ENCODE peak calls at places on chromosome 20, in eight cellular contexts. Q is PC-9, G is SK-N-SH, E is A549, J is hepatocyte, H is HepG2, Y is PC-3, R is neuronal stem cell. A is an unnamed sample.

GRCh38 chr20:34675993-34676641 is 775 bp downstream of the PIGU start:
- DNase-seq in Q (no peak), G (no peak), E (no peak), J (no peak), H (no peak), Y (no peak), R (no peak), A (no peak)

GRCh38 chr20:54015496-54015895 is 54.9 kb downstream of the BCAS1 start:
- DNase-seq in Q (no peak), G (peak; percentile 24), E (no peak), J (no peak), H (no peak), Y (no peak), R (no peak), A (no peak)

GRCh38 chr20:48339147-48339985 is 488.4 kb downstream of the PREX1 start:
- DNase-seq in Q (peak; percentile 47), G (no peak), E (no peak), J (peak; percentile 55), H (no peak), Y (peak; percentile 80), R (no peak), A (peak; percentile 22)

GRCh38 chr20:40908311-40908710 is 120.3 kb upstream of the TOP1 start:
- DNase-seq in Q (no peak), G (no peak), E (no peak), J (no peak), H (no peak), Y (no peak), R (no peak), A (no peak)

GRCh38 chr20:32564921-32565734 is 20.0 kb downstream of the NOL4L start:
- DNase-seq in Q (no peak), G (peak; percentile 73), E (no peak), J (no peak), H (no peak), Y (no peak), R (no peak), A (peak; percentile 72)

GRCh38 chr20:25076731-25077609 is 5.0 kb downstream of the VSX1 start:
- DNase-seq in Q (peak; percentile 93), G (peak; percentile 48), E (peak; percentile 80), J (no peak), H (peak; percentile 82), Y (peak; percentile 88), R (no peak), A (no peak)

GRCh38 chr20:52493177-52493711 is 301.7 kb upstream of the ZFP64 start:
- DNase-seq in Q (no peak), G (no peak), E (no peak), J (peak; percentile 19), H (no peak), Y (no peak), R (no peak), A (peak; percentile 87)

GRCh38 chr20:17806739-17807441 is 107.1 kb downstream of the BANF2 start:
- DNase-seq in Q (no peak), G (peak; percentile 66), E (no peak), J (peak; percentile 72), H (no peak), Y (no peak), R (no peak), A (no peak)

GRCh38 chr20:60630609-60631008 is 621.5 kb upstream of the CDH4 start:
- DNase-seq in Q (no peak), G (no peak), E (no peak), J (no peak), H (no peak), Y (no peak), R (peak; percentile 56), A (no peak)

GRCh38 chr20:53580376-53581111 is 13.1 kb downstream of the ZNF217 start:
- DNase-seq in Q (no peak), G (no peak), E (no peak), J (no peak), H (no peak), Y (peak; percentile 70), R (no peak), A (no peak)

GRCh38 chr20:53606364-53606985 is 12.8 kb upstream of the ZNF217 start:
- DNase-seq in Q (no peak), G (no peak), E (no peak), J (no peak), H (peak; percentile 50), Y (peak; percentile 83), R (no peak), A (peak; percentile 41)

GRCh38 chr20:45775411-45775810 is 16.3 kb downstream of the WFDC3 start:
- DNase-seq in Q (no peak), G (no peak), E (no peak), J (no peak), H (no peak), Y (no peak), R (no peak), A (no peak)

GRCh38 chr20:18527339-18527738 is 19.6 kb downstream of the SEC23B start:
- DNase-seq in Q (no peak), G (no peak), E (no peak), J (no peak), H (no peak), Y (no peak), R (no peak), A (no peak)

GRCh38 chr20:47857142-47857993 is 72.1 kb upstream of the SULF2 start:
- DNase-seq in Q (peak; percentile 90), G (no peak), E (no peak), J (peak; percentile 51), H (peak; percentile 26), Y (no peak), R (no peak), A (peak; percentile 60)

GRCh38 chr20:59455392-59456341 is 148.7 kb upstream of the PHACTR3 start:
- DNase-seq in Q (peak; percentile 9), G (peak; percentile 77), E (peak; percentile 33), J (peak; percentile 53), H (no peak), Y (peak; percentile 48), R (peak; percentile 52), A (no peak)

GRCh38 chr20:59084041-59084841 is 41.7 kb upstream of the PRELID3B start:
- DNase-seq in Q (no peak), G (no peak), E (no peak), J (no peak), H (no peak), Y (no peak), R (no peak), A (no peak)

GRCh38 chr20:52037370-52037769 is 154.2 kb downstream of the ZFP64 start:
- DNase-seq in Q (no peak), G (no peak), E (no peak), J (no peak), H (no peak), Y (no peak), R (no peak), A (no peak)

GRCh38 chr20:4787825-4788224 is 66.1 kb downstream of the PRND start:
- DNase-seq in Q (no peak), G (no peak), E (no peak), J (no peak), H (no peak), Y (no peak), R (no peak), A (no peak)

GRCh38 chr20:50151034-50151743 is 2.3 kb downstream of the PEDS1 start:
- DNase-seq in Q (peak; percentile 61), G (no peak), E (no peak), J (no peak), H (no peak), Y (peak; percentile 85), R (no peak), A (peak; percentile 38)

GRCh38 chr20:50727792-50728485 is 3.4 kb upstream of the PARD6B start:
- DNase-seq in Q (no peak), G (no peak), E (peak; percentile 60), J (no peak), H (peak; percentile 85), Y (no peak), R (no peak), A (no peak)

GRCh38 chr20:43948455-43948854 is 33.8 kb downstream of the TOX2 start:
- DNase-seq in Q (no peak), G (peak; percentile 57), E (no peak), J (no peak), H (no peak), Y (no peak), R (no peak), A (no peak)

GRCh38 chr20:58695084-58695722 is 2.6 kb downstream of the NPEPL1 start:
- DNase-seq in Q (no peak), G (no peak), E (no peak), J (no peak), H (no peak), Y (no peak), R (no peak), A (no peak)

GRCh38 chr20:40506567-40506966 is 182.5 kb downstream of the MAFB start:
- DNase-seq in Q (peak; percentile 37), G (no peak), E (peak; percentile 60), J (peak; percentile 72), H (peak; percentile 37), Y (peak; percentile 32), R (no peak), A (peak; percentile 97)

DNA sequence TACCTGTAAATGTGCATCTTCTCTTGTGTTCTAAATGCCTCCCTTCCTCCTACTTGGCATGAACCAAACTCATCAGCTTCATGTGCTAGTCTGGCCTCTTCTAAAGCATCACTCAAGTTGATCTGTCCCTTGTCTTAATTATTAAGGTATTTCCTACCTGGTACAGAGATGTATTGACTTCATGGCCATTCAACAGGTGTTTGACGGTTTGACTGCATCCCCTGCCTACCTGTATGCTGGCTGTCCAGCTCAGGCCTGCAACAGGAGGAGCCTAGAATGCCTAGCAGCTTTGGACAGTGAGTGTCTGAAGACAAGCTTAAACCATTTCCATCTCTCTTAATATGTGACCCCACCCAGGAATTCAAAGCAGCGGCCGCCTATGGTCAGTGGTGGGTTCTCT is 24.6 kb downstream of the RIN2 start:
- DNase-seq in Q (no peak), G (no peak), E (no peak), J (no peak), H (no peak), Y (no peak), R (no peak), A (no peak)
- H3K4me2 ChIP-seq in Q (no peak overlapping the region), G (no peak overlapping the region), E (no peak overlapping the region), J (no peak overlapping the region), H (no peak overlapping the region), Y (no peak overlapping the region), R (no peak overlapping the region), A (no peak overlapping the region)

GRCh38 chr20:12893019-12893418 is 115.8 kb upstream of the SPTLC3 start:
- DNase-seq in Q (no peak), G (no peak), E (no peak), J (no peak), H (no peak), Y (no peak), R (no peak), A (no peak)
- H3K4me2 ChIP-seq in Q (no peak overlapping the region), G (no peak overlapping the region), E (no peak overlapping the region), J (no peak overlapping the region), H (no peak overlapping the region), Y (no peak overlapping the region), R (no peak overlapping the region), A (no peak overlapping the region)

GRCh38 chr20:62732766-62733165 is 24.1 kb downstream of the NTSR1 start:
- DNase-seq in Q (no peak), G (no peak), E (no peak), J (no peak), H (no peak), Y (no peak), R (no peak), A (no peak)
- H3K4me2 ChIP-seq in Q (no peak overlapping the region), G (no peak overlapping the region), E (no peak overlapping the region), J (no peak overlapping the region), H (no peak overlapping the region), Y (no peak overlapping the region), R (no peak overlapping the region), A (no peak overlapping the region)

DNA sequence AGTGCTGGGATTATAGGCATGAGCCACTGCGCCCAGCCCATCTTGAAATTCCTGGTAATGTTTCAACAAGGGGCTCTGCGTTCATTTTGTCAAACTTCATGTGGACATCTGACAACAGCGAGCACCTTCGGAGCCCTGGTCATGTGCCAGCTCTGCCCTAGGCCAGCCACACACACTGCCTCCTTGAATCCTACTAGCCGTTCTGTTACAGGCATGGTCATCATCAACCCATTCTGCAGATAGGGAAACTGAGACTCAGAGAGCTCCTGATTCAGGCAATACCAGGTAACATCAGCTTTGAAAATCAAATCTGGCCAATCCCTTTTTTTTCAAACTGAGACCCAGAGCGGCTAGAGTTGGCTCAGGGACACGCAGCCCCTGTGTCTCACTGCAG is 41.3 kb downstream of the RBM38 start:
- DNase-seq in Q (no peak), G (no peak), E (no peak), J (no peak), H (no peak), Y (no peak), R (no peak), A (no peak)
- H3K4me2 ChIP-seq in Q (peak overlapping the region; percentile 30), G (no peak overlapping the region), E (no peak overlapping the region), J (no peak overlapping the region), H (no peak overlapping the region), Y (peak overlapping the region; percentile 23), R (no peak overlapping the region), A (no peak overlapping the region)

A was measured in mesenchymal stem cell.